ENCODE peak calls at places on chromosomes 12 and 14, in five cellular contexts. L is ELF-1, I is HTR-8/SVneo, S is BJ, Q is body of pancreas. E is an unnamed sample.

GRCh38 chr12:132584472-132584871 is 25.9 kb downstream of the LRCOL1 start:
- DNase-seq in L (no peak), I (no peak), S (no peak), Q (no peak), E (no peak)

GRCh38 chr14:90545966-90546751 is 149.3 kb downstream of the CALM1 start:
- DNase-seq in L (no peak), I (no peak), S (no peak), Q (peak), E (no peak)

GRCh38 chr14:76955575-76956252 is 72.8 kb downstream of the IRF2BPL start:
- DNase-seq in L (peak), I (peak), S (no peak), Q (no peak), E (peak)

GRCh38 chr12:105721051-105721825 is 390.7 kb downstream of the C12orf75 start:
- DNase-seq in L (no peak), I (no peak), S (no peak), Q (no peak), E (peak)

GRCh38 chr12:126608607-126609175 is 1543.5 kb downstream of the AACS start:
- DNase-seq in L (no peak), I (no peak), S (no peak), Q (no peak), E (no peak)

GRCh38 chr14:77980475-77981321 is 180.8 kb downstream of the ADCK1 start:
- DNase-seq in L (peak), I (no peak), S (no peak), Q (peak), E (peak)

GRCh38 chr12:6322969-6323339 is 12.5 kb downstream of the PLEKHG6 start:
- DNase-seq in L (no peak), I (no peak), S (no peak), Q (no peak), E (no peak)

GRCh38 chr12:120235369-120236123 is 30.0 kb downstream of the PXN start:
- DNase-seq in L (peak), I (no peak), S (no peak), Q (no peak), E (no peak)